ENCODE peak calls at places on chromosomes 3 and 15, in nine cellular contexts. K is HCT116, O is mammary epithelial cell, S is stomach, M is adrenal gland, R is bronchial epithelial cell, P is lower leg skin, D is hepatocyte, X is heart right ventricle. E is an unnamed sample.

GRCh38 chr15:67850336-67850735 is 10.5 kb upstream of the RNU6-1 start:
- DNase-seq in K (no peak), O (no peak), S (no peak), M (no peak), R (no peak), P (no peak), D (no peak), X (no peak), E (no peak)

GRCh38 chr3:158074591-158074990 is 31.6 kb downstream of the SHOX2 start:
- DNase-seq in K (no peak), O (no peak), S (no peak), M (no peak), R (no peak), P (no peak), D (no peak), X (no peak), E (no peak)

GRCh38 chr3:76206351-76206750 is 421.0 kb upstream of the ZNF717 start:
- DNase-seq in K (no peak), O (no peak), S (no peak), M (no peak), R (no peak), P (no peak), D (peak; percentile 30), X (no peak), E (no peak)

GRCh38 chr15:48424076-48424475 is 92.8 kb downstream of the DUT start:
- DNase-seq in K (no peak), O (peak; percentile 72), S (no peak), M (no peak), R (peak; percentile 88), P (no peak), D (no peak), X (no peak), E (no peak)

GRCh38 chr3:62036726-62037125 is 336.6 kb downstream of the FEZF2 start:
- DNase-seq in K (no peak), O (no peak), S (no peak), M (no peak), R (no peak), P (no peak), D (no peak), X (no peak), E (no peak)

GRCh38 chr3:42979044-42979962 is at the start of gene GASK1A:
- DNase-seq in K (no peak), O (peak; percentile 30), S (peak; percentile 33), M (peak; percentile 43), R (no peak), P (no peak), D (peak; percentile 58), X (peak; percentile 52), E (no peak)

GRCh38 chr3:40086890-40087884 is 222.3 kb upstream of the EIF1B start:
- DNase-seq in K (no peak), O (peak; percentile 41), S (no peak), M (no peak), R (peak; percentile 38), P (no peak), D (peak; percentile 56), X (no peak), E (no peak)

GRCh38 chr3:187955076-187955952 is 198.6 kb upstream of the LPP start:
- DNase-seq in K (no peak), O (peak; percentile 76), S (no peak), M (peak; percentile 45), R (peak; percentile 72), P (peak; percentile 55), D (peak; percentile 46), X (no peak), E (peak; percentile 96)

GRCh38 chr15:67967871-67968423 is 86.2 kb upstream of the PIAS1 start:
- DNase-seq in K (no peak), O (peak; percentile 27), S (peak; percentile 76), M (peak; percentile 76), R (peak; percentile 30), P (peak; percentile 32), D (peak; percentile 87), X (peak; percentile 80), E (peak; percentile 50)

GRCh38 chr3:159620873-159621272 is 367.8 kb upstream of the IL12A start:
- DNase-seq in K (peak; percentile 35), O (peak; percentile 84), S (no peak), M (no peak), R (peak; percentile 91), P (no peak), D (no peak), X (no peak), E (peak; percentile 75)

GRCh38 chr3:25354071-25354470 is 74.0 kb upstream of the RARB start:
- DNase-seq in K (no peak), O (no peak), S (no peak), M (no peak), R (no peak), P (no peak), D (no peak), X (no peak), E (no peak)

GRCh38 chr3:27105904-27106303 is 263.3 kb downstream of the NEK10 start:
- DNase-seq in K (no peak), O (no peak), S (no peak), M (no peak), R (no peak), P (no peak), D (peak; percentile 46), X (no peak), E (no peak)

GRCh38 chr3:30232142-30232541 is 374.3 kb upstream of the TGFBR2 start:
- DNase-seq in K (no peak), O (no peak), S (no peak), M (no peak), R (peak; percentile 15), P (no peak), D (no peak), X (no peak), E (peak; percentile 93)

GRCh38 chr3:8713901-8714759 is 19.5 kb upstream of the CAV3 start:
- DNase-seq in K (peak; percentile 24), O (no peak), S (no peak), M (no peak), R (no peak), P (no peak), D (no peak), X (no peak), E (no peak)

GRCh38 chr15:99019558-99020540 is 12.3 kb upstream of the PGPEP1L start:
- DNase-seq in K (no peak), O (peak; percentile 75), S (no peak), M (no peak), R (peak; percentile 67), P (peak; percentile 37), D (no peak), X (no peak), E (peak; percentile 88)

GRCh38 chr3:152076148-152076547 is 192.6 kb upstream of the MBNL1 start:
- DNase-seq in K (no peak), O (peak; percentile 21), S (no peak), M (no peak), R (peak; percentile 23), P (no peak), D (no peak), X (no peak), E (peak; percentile 50)

GRCh38 chr3:16243706-16244490 is 20.8 kb downstream of the DPH3 start:
- DNase-seq in K (no peak), O (no peak), S (no peak), M (peak; percentile 37), R (peak; percentile 29), P (no peak), D (no peak), X (no peak), E (peak; percentile 45)

GRCh38 chr3:11367116-11367781 is 95.1 kb downstream of the ATG7 start:
- DNase-seq in K (no peak), O (no peak), S (no peak), M (peak; percentile 55), R (peak; percentile 67), P (peak; percentile 55), D (peak; percentile 33), X (no peak), E (peak; percentile 84)

GRCh38 chr3:7734456-7734855 is 767.2 kb upstream of the LMCD1 start:
- DNase-seq in K (no peak), O (peak; percentile 4), S (no peak), M (no peak), R (peak; percentile 75), P (no peak), D (no peak), X (no peak), E (peak; percentile 56)

GRCh38 chr3:151315136-151315535 is 1.5 kb downstream of the GPR87 start:
- DNase-seq in K (no peak), O (no peak), S (no peak), M (no peak), R (peak; percentile 60), P (no peak), D (no peak), X (no peak), E (peak; percentile 66)

GRCh38 chr3:111676177-111677021 is 81.3 kb upstream of the ZBED2 start:
- DNase-seq in K (no peak), O (peak; percentile 88), S (peak; percentile 51), M (no peak), R (peak; percentile 99), P (no peak), D (peak; percentile 61), X (no peak), E (peak; percentile 12)

DNA sequence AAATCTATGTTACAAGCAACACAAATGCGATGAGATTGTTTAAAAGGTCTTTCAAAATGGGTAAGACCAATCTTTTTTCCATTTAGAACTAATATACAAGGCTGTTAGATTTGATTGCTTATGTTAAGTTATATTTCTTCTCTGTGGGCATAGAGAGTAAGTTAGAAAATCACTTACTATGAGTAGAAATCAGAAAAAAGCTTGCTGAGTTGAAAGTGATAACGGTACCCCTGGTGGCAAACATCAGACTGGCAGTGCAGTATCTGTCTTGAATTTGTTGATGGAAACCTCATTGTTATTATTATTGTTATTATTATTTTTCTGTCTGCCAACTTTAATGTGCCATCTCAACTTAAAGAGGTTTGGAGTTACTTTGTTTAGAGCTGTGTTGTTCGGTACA is 12.4 kb downstream of the CLDN11 start:
- DNase-seq in K (no peak), O (no peak), S (no peak), M (no peak), R (no peak), P (no peak), D (no peak), X (no peak), E (no peak)
- TF ChIP-seq CTCF in K (peak; percentile 28), O (peak; percentile 29), S (no peak), M (no peak), R (no peak), P (no peak), D (no peak), X (no peak), E (peak; percentile 36)

GRCh38 chr3:122183893-122184590 is 574 bp downstream of the CASR start:
- DNase-seq in K (no peak), O (no peak), S (no peak), M (no peak), R (no peak), P (no peak), D (no peak), X (no peak), E (no peak)
- H3K4me3 ChIP-seq in K (no peak overlapping the region), O (no peak overlapping the region), S (peak overlapping the region; percentile 40), M (peak overlapping the region; percentile 48), R (no peak overlapping the region), P (no peak overlapping the region), D (peak overlapping the region; percentile 4), X (no peak overlapping the region), E (no peak overlapping the region)

GRCh38 chr15:97944724-97945123 is 15.8 kb upstream of the ARRDC4 start:
- DNase-seq in K (no peak), O (no peak), S (no peak), M (no peak), R (no peak), P (no peak), D (no peak), X (no peak), E (no peak)
- TF ChIP-seq CTCF in K (no peak), O (no peak), S (no peak), M (no peak), R (no peak), P (no peak), D (no peak), X (no peak), E (no peak)

GRCh38 chr3:73399106-73399505 is 225.6 kb downstream of the PDZRN3 start:
- DNase-seq in K (no peak), O (no peak), S (no peak), M (no peak), R (no peak), P (no peak), D (peak; percentile 26), X (no peak), E (peak; percentile 41)
- H3K4me3 ChIP-seq in K (no peak overlapping the region), O (no peak overlapping the region), S (no peak overlapping the region), M (no peak overlapping the region), R (no peak overlapping the region), P (no peak overlapping the region), D (no peak overlapping the region), X (no peak overlapping the region), E (no peak overlapping the region)